ENCODE peak calls at places on chromosomes 16 and 17, in seven cellular contexts. L is Caco-2, G is thyroid gland, I is AG04449, X is thoracic aorta, Y is lung, T is psoas muscle. K is an unnamed sample.

GRCh38 chr17:51289776-51290175 is 29.4 kb downstream of the UTP18 start:
- DNase-seq in L (no peak), G (no peak), I (no peak), X (no peak), Y (no peak), T (no peak), K (no peak)

GRCh38 chr17:49520386-49521087 is 25.4 kb downstream of the NGFR start:
- DNase-seq in L (no peak), G (no peak), I (no peak), X (no peak), Y (no peak), T (no peak), K (no peak)

GRCh38 chr16:20300312-20301097 is 26.8 kb downstream of the GP2 start:
- DNase-seq in L (peak; percentile 61), G (peak; percentile 25), I (no peak), X (no peak), Y (peak; percentile 46), T (peak; percentile 13), K (peak; percentile 22)

GRCh38 chr17:48760411-48760810 is 31.9 kb upstream of the HOXB13 start:
- DNase-seq in L (no peak), G (no peak), I (no peak), X (no peak), Y (no peak), T (no peak), K (peak; percentile 83)

GRCh38 chr17:17518019-17518418 is 21.8 kb upstream of the RASD1 start:
- DNase-seq in L (no peak), G (no peak), I (no peak), X (no peak), Y (no peak), T (peak; percentile 6), K (no peak)

GRCh38 chr17:80202197-80202596 is 17.9 kb downstream of the SGSH start:
- DNase-seq in L (no peak), G (no peak), I (no peak), X (no peak), Y (no peak), T (no peak), K (no peak)

GRCh38 chr17:51948128-51948527 is 210.4 kb downstream of the CA10 start:
- DNase-seq in L (no peak), G (peak; percentile 3), I (no peak), X (no peak), Y (no peak), T (no peak), K (no peak)

GRCh38 chr16:84839054-84839453 is 19.3 kb downstream of the CRISPLD2 start:
- DNase-seq in L (no peak), G (peak; percentile 52), I (no peak), X (no peak), Y (no peak), T (no peak), K (no peak)

GRCh38 chr17:77365584-77366186 is 224.9 kb downstream of the SEC14L1 start:
- DNase-seq in L (no peak), G (peak; percentile 75), I (peak; percentile 63), X (peak; percentile 67), Y (no peak), T (peak; percentile 80), K (no peak)

GRCh38 chr16:4529085-4530060 is 9.2 kb downstream of the CDIP1 start:
- DNase-seq in L (no peak), G (peak; percentile 30), I (no peak), X (no peak), Y (no peak), T (no peak), K (no peak)

GRCh38 chr16:51034481-51035109 is 116.5 kb downstream of the SALL1 start:
- DNase-seq in L (no peak), G (peak; percentile 6), I (no peak), X (no peak), Y (no peak), T (no peak), K (no peak)

GRCh38 chr17:76822184-76822778 is 45.9 kb upstream of the MGAT5B start:
- DNase-seq in L (no peak), G (no peak), I (no peak), X (no peak), Y (no peak), T (no peak), K (no peak)

GRCh38 chr17:81558941-81559806 is 7.0 kb upstream of the FAAP100 start:
- DNase-seq in L (peak; percentile 46), G (no peak), I (no peak), X (no peak), Y (no peak), T (no peak), K (no peak)

GRCh38 chr17:74892974-74893911 is at the start of gene FADS6:
- DNase-seq in L (peak; percentile 57), G (no peak), I (no peak), X (no peak), Y (no peak), T (no peak), K (no peak)

GRCh38 chr16:9800180-9800738 is 382.0 kb downstream of the GRIN2A start:
- DNase-seq in L (no peak), G (no peak), I (no peak), X (no peak), Y (no peak), T (no peak), K (no peak)

GRCh38 chr17:14428640-14429029 is 127.8 kb downstream of the HS3ST3B1 start:
- DNase-seq in L (no peak), G (no peak), I (no peak), X (no peak), Y (no peak), T (no peak), K (no peak)

GRCh38 chr16:87126403-87127025 is 190.7 kb downstream of the C16orf95 start:
- DNase-seq in L (no peak), G (no peak), I (no peak), X (no peak), Y (no peak), T (no peak), K (no peak)

GRCh38 chr16:87127766-87128147 is 189.4 kb downstream of the C16orf95 start:
- DNase-seq in L (no peak), G (no peak), I (no peak), X (no peak), Y (no peak), T (no peak), K (no peak)

GRCh38 chr16:87127061-87127765 is 190.0 kb downstream of the C16orf95 start:
- DNase-seq in L (no peak), G (no peak), I (no peak), X (no peak), Y (no peak), T (no peak), K (no peak)

GRCh38 chr16:87123356-87124001 is 193.7 kb downstream of the C16orf95 start:
- DNase-seq in L (no peak), G (no peak), I (no peak), X (no peak), Y (no peak), T (no peak), K (no peak)

DNA sequence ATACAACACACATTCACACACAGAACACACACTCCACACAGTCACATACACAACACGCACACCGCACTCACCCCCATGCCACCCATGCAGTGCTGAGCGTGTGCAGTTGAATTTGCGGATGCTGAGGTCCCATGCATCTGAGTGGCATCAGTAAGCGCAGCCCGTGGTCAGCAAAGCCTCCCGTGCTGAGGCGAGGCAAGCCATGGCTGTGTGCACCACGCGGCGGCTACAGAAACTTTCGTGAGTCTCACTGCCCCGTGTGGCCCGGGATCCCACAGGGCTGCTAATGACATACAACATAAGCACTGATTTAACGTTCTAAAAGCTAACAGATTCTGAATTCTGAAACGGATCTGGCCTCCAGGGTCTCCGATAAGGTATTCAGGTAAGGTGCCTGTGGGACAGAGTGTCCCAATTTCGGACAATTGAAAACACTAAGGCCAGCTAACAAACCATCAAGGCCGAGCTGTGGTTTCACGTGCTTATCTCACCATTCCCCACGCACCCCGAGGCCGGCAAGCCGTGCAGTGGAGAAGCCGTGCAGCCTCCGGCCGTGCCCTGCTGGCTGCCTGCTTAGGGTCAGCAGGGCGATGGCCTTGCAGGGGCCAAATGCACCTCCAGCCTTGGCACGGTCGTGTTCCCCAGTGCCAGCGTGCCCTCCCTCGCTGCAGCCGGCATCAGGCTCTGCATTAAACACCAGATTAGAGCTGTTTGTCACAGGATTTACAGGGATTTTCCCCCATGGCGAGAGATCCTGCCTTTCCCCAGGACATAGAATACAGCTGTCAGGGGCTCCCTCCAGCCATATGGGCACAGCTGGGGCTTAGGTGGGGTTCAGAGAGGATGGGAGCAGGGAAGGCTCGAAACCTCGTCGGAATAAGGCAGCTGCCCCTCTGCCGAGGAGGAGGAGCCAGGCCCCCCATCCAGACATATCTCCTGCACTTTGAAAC is 191.7 kb downstream of the C16orf95 start:
- DNase-seq in L (no peak), G (no peak), I (no peak), X (no peak), Y (no peak), T (no peak), K (no peak)
- TF ChIP-seq CTCF in L (no peak), G (no peak), I (no peak), X (no peak), Y (no peak), T (no peak), K (no peak)

GRCh38 chr16:88775825-88776224 is 9.2 kb downstream of the PIEZO1 start:
- DNase-seq in L (no peak), G (no peak), I (no peak), X (no peak), Y (no peak), T (no peak), K (no peak)

GRCh38 chr16:88774544-88775393 is 10.3 kb downstream of the PIEZO1 start:
- DNase-seq in L (no peak), G (no peak), I (no peak), X (no peak), Y (no peak), T (no peak), K (no peak)

GRCh38 chr16:88771294-88771772 is 13.7 kb downstream of the PIEZO1 start:
- DNase-seq in L (no peak), G (no peak), I (no peak), X (no peak), Y (no peak), T (no peak), K (no peak)

GRCh38 chr16:88772871-88773811 is 11.9 kb downstream of the PIEZO1 start:
- DNase-seq in L (peak; percentile 65), G (no peak), I (peak; percentile 69), X (no peak), Y (no peak), T (peak; percentile 71), K (no peak)

DNA sequence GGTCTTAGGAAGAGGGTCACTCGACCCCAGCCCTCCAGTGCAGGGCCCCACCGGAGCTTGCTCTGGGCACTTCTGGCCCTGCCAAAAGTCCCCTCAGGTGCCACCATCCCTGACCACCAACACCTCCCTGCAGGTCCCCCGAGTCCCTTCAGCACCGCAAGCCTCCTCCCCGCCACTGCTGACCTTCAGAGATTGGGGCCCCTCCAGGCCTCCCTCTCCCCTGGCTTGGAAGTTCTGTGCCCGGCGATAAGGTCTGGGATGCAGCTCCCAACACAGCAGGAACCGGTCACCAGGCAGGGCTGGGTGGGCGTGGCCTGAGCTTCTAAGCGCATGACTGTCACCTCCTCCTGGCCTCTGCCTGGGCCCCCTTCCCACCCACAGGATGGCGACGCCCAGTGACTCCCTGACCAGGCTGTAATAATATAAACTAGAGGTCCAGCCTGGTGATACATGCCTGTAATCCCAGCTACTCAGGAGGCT is 11.2 kb downstream of the PIEZO1 start:
- DNase-seq in L (peak; percentile 64), G (no peak), I (no peak), X (no peak), Y (peak; percentile 68), T (peak; percentile 69), K (no peak)
- H3K4me3 ChIP-seq in L (no peak overlapping the region), G (no peak overlapping the region), I (peak overlapping the region; percentile 30), X (no peak overlapping the region), Y (no peak overlapping the region), T (no peak overlapping the region), K (peak overlapping the region; percentile 15)

GRCh38 chr17:9644910-9645751 is at the start of gene USP43:
- DNase-seq in L (peak; percentile 75), G (peak; percentile 66), I (no peak), X (no peak), Y (peak; percentile 54), T (peak; percentile 15), K (no peak)
- TF ChIP-seq CTCF in L (no peak), G (no peak), I (no peak), X (no peak), Y (no peak), T (no peak), K (peak; percentile 19)

GRCh38 chr16:87284183-87284582 is 33.0 kb downstream of the C16orf95 start:
- DNase-seq in L (no peak), G (no peak), I (no peak), X (no peak), Y (no peak), T (no peak), K (no peak)
- H3K4me3 ChIP-seq in L (no peak overlapping the region), G (no peak overlapping the region), I (no peak overlapping the region), X (no peak overlapping the region), Y (no peak overlapping the region), T (no peak overlapping the region), K (no peak overlapping the region)